ENCODE peak calls at places on chromosomes 13 and 19, in eight cellular contexts. R is H9, P is mesendoderm, Y is neuronal stem cell, D is HepG2, T is adipocyte, S is SK-N-SH, M is endothelial cell of umbilical vein. O is an unnamed sample.

GRCh38 chr19:55460670-55461258 is 678 bp downstream of the ISOC2 start:
- DNase-seq in R (peak), P (peak), Y (peak), D (peak), T (peak), S (peak), M (peak), O (peak)

GRCh38 chr19:48401277-48401676 is 7.8 kb downstream of the GRIN2D start:
- DNase-seq in R (peak), P (peak), Y (no peak), D (no peak), T (no peak), S (no peak), M (no peak), O (no peak)

GRCh38 chr13:64397699-64398098 is 2832.4 kb downstream of the PCDH9 start:
- DNase-seq in R (no peak), P (no peak), Y (no peak), D (no peak), T (peak), S (no peak), M (peak), O (peak)

GRCh38 chr13:97726664-97727235 is 226.7 kb upstream of the IPO5 start:
- DNase-seq in R (no peak), P (no peak), Y (no peak), D (no peak), T (peak), S (no peak), M (no peak), O (no peak)

GRCh38 chr13:43307921-43308433 is 284.6 kb downstream of the DNAJC15 start:
- DNase-seq in R (no peak), P (no peak), Y (no peak), D (peak), T (peak), S (peak), M (no peak), O (peak)

GRCh38 chr19:45591004-45591637 is 6.5 kb upstream of the OPA3 start:
- DNase-seq in R (peak), P (peak), Y (no peak), D (peak), T (no peak), S (peak), M (no peak), O (no peak)

GRCh38 chr19:7815325-7815724 is 14.7 kb upstream of the EVI5L start:
- DNase-seq in R (no peak), P (no peak), Y (no peak), D (no peak), T (no peak), S (no peak), M (no peak), O (no peak)

GRCh38 chr19:58544591-58545285 is 874 bp downstream of the TRIM28 start:
- DNase-seq in R (peak), P (peak), Y (peak), D (no peak), T (peak), S (peak), M (peak), O (peak)

GRCh38 chr13:29861694-29862110 is 11.3 kb upstream of the UBL3 start:
- DNase-seq in R (no peak), P (peak), Y (no peak), D (peak), T (peak), S (no peak), M (no peak), O (peak)

GRCh38 chr19:18291019-18291524 is 9.7 kb upstream of the JUND start:
- DNase-seq in R (no peak), P (no peak), Y (no peak), D (no peak), T (no peak), S (peak), M (no peak), O (no peak)

GRCh38 chr13:106063591-106064308 is 471.7 kb downstream of the EFNB2 start:
- DNase-seq in R (no peak), P (no peak), Y (no peak), D (no peak), T (peak), S (no peak), M (no peak), O (peak)

GRCh38 chr19:51783373-51783772 is 11.6 kb upstream of the FPR3 start:
- DNase-seq in R (no peak), P (peak), Y (no peak), D (peak), T (no peak), S (no peak), M (no peak), O (peak)

GRCh38 chr19:10776900-10777650 is 58.9 kb downstream of the TMED1 start:
- DNase-seq in R (no peak), P (no peak), Y (no peak), D (no peak), T (no peak), S (no peak), M (no peak), O (no peak)

GRCh38 chr13:42832341-42833153 is 51.2 kb downstream of the FAM216B start:
- DNase-seq in R (no peak), P (no peak), Y (no peak), D (peak), T (peak), S (no peak), M (no peak), O (peak)

GRCh38 chr13:42215578-42216421 is 56.2 kb upstream of the AKAP11 start:
- DNase-seq in R (peak), P (peak), Y (peak), D (peak), T (peak), S (peak), M (peak), O (peak)

GRCh38 chr13:73248711-73249580 is 190.1 kb downstream of the KLF5 start:
- DNase-seq in R (peak), P (peak), Y (no peak), D (no peak), T (no peak), S (peak), M (no peak), O (peak)

GRCh38 chr13:38753878-38754277 is 67.0 kb downstream of the FREM2 start:
- DNase-seq in R (no peak), P (peak), Y (no peak), D (no peak), T (no peak), S (no peak), M (no peak), O (no peak)

GRCh38 chr13:73060251-73061160 is 1.7 kb downstream of the KLF5 start:
- DNase-seq in R (no peak), P (peak), Y (peak), D (no peak), T (peak), S (peak), M (peak), O (peak)

DNA sequence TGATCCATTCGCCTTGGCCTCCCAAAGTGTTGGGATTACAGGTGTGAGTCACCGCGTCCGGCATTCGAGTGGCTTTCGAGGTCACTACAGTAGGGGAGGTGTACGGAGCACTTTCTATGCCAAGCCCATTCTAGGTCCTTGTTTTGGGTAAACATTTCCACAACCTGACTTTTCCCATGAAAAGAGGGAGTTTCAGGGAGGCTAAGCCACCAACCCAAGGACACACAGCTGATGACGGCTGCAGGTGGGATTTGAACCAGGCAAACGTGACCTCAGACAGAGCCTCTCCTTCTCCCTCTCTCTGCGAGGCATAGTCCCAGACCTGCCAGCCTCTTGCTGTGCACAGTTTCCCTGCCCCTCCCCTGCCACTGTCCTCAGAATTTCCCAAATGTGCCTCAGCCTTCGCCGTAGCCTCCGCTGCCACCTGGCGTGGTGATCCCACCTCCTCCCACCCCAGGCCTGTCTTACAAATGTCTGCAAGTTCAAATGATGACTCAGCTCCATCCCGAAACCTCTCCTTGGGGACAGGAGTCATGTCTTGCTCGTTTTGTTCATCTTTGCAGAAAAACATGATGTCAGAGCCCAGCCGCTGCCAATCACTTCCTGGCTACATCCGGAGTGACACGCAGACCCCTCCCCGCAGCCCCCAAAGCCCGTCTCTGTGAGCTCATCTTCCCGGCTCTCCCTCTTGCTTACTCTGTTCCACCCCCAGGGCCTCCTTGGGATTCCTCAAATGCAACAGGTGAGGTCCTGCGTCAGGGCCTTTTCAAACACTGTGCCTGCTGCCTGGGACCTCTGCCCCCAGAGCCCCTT is 6.6 kb upstream of the GADD45B start:
- DNase-seq in R (peak), P (peak), Y (no peak), D (no peak), T (peak), S (no peak), M (peak), O (peak)
- H3K9ac ChIP-seq in R (no peak), P (no peak), Y (no peak), D (no peak), T (no peak), S (no peak), M (no peak), O (peak)

DNA sequence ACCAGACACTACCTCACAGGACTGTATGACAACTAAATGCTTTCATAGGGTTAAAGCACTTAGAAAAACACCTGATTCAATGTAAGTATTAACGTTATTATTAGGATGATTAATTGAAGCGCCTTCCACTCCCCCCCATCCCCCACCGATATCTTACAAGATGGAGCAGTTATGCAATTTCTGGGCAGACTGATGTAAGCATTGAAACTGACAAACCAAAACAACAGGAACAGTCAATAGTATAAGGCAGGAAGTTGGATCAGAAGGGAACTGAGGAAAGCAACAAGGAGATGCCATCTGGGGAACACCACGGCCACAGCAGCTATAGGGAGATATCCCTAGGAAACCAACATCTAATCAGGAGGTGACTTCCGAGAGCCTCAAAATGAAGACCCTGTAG is 3.8 kb downstream of the LCP1 start:
- DNase-seq in R (no peak), P (no peak), Y (no peak), D (no peak), T (no peak), S (no peak), M (no peak), O (no peak)
- H3K9ac ChIP-seq in R (no peak), P (no peak), Y (no peak), D (no peak), T (no peak), S (no peak), M (no peak), O (no peak)

DNA sequence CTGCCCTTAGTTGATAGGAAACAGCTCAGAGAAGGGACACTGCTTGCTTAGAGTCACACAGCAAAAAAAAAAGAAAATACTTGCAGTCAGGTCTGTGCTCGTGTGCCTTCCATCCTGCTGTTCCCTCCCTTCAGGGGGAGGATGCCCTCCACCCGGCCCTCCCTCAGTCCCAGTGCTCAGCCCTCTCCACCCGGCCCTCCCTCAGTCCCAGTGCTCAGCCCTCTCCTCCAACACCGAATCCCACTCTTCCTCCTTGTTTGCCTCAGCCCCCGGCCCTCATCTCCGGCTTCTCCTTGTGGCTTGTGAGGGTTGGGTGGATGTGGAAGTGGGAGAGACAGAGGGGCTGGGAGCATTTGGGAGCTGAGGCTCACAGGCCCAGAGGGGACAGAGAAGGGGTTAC is 5.8 kb downstream of the TFPT start:
- DNase-seq in R (no peak), P (no peak), Y (no peak), D (no peak), T (no peak), S (no peak), M (no peak), O (no peak)
- H3K9ac ChIP-seq in R (no peak), P (no peak), Y (no peak), D (no peak), T (no peak), S (no peak), M (no peak), O (no peak)

GRCh38 chr19:35029737-35030256 is 473 bp upstream of the SCN1B start:
- DNase-seq in R (peak), P (no peak), Y (no peak), D (no peak), T (no peak), S (peak), M (peak), O (no peak)

GRCh38 chr19:35031072-35031881 is 1.0 kb downstream of the SCN1B start:
- DNase-seq in R (peak), P (peak), Y (no peak), D (no peak), T (peak), S (no peak), M (no peak), O (peak)

GRCh38 chr19:35027851-35028599 is 2.2 kb upstream of the SCN1B start:
- DNase-seq in R (no peak), P (peak), Y (no peak), D (no peak), T (no peak), S (no peak), M (no peak), O (peak)

GRCh38 chr19:35032356-35032865 is 2.1 kb downstream of the SCN1B start:
- DNase-seq in R (no peak), P (no peak), Y (no peak), D (no peak), T (no peak), S (no peak), M (no peak), O (no peak)

DNA sequence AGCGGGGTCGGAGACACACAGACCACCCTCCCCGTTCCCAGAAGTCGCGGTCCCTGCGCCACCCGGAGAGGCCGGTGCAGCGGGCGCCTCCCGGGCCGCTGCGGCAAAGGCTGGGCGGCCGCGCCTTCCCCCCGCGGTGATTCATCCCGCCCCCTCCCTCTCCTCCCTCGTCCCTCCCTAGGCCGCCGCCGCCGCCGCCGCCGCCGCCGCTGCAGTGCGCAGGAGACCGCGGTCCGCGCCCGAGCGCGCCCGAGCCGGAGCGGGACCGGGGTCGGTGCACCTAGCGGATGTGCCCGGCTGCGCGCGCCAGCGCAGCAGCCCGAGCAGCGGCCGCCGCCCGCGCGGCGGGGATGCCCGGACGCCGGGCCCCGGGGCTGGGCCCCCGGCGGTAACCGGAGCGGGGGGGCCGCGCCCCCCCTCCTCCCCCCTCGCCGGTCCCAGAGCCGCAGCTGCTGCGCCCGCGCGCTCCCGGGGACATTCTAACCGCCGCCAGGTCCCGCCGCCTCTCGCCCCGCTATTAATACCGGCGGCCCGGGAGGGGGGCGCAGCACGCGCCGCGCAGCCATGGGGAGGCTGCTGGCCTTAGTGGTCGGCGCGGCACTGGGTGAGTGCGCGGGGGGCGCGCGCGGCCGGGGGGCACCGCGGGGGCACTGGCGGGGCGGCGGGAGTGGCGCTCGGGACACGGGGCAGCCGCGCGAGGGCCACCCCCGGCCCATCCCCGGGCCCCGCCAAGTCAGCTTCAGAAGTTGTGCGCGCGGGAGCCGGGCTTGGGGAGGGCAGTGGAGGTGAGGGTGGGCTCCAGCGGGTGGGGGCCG is at the start of gene SCN1B:
- DNase-seq in R (peak), P (peak), Y (peak), D (peak), T (peak), S (peak), M (peak), O (peak)
- H3K9ac ChIP-seq in R (no peak), P (peak), Y (peak), D (peak), T (peak), S (no peak), M (peak), O (no peak)

GRCh38 chr19:34023381-34023780 is 148.9 kb upstream of the LSM14A start:
- DNase-seq in R (no peak), P (no peak), Y (no peak), D (no peak), T (no peak), S (no peak), M (no peak), O (no peak)

GRCh38 chr19:34017024-34017423 is 155.3 kb upstream of the LSM14A start:
- DNase-seq in R (no peak), P (no peak), Y (no peak), D (no peak), T (no peak), S (no peak), M (no peak), O (peak)

DNA sequence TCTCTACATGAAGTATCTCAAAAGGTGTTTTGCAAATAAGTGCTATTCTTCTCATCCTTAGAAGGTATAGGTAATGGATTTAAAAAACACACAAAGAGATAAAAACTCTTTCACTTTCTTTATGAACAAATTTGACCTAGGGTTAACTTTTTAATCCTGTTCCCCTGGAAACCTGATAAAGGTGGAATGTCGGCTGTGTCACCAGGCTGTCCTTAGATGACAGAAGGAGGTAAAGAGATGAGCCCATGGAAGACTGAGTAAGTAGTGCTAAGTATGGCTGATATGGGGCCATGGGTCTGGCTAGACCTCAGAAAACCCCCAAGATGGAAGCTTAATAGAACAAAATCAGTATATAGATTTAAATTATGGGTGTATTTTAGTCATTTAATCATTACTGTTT is 153.8 kb upstream of the LSM14A start:
- DNase-seq in R (no peak), P (peak), Y (no peak), D (no peak), T (no peak), S (no peak), M (no peak), O (no peak)
- H3K9ac ChIP-seq in R (no peak), P (no peak), Y (no peak), D (no peak), T (no peak), S (no peak), M (no peak), O (no peak)

DNA sequence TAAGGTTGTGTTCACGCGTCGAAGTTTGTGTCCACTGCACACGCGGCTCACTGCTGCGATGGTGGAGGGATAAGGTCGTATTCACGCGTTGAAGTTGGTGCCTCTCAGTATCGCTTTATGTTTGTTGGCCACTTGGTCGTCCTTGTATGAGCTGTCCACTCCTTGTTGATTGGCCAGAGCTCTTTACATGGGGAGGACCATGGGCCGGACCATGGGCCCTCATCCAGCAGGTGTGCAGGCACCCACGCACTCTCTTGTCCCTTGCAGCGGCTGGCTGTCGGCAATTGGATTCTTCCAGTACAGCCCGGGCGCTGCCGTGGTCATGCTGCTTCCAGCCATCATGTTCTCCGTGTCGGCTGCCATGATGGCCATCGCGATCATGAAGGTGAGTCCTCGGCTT is 17.6 kb downstream of the ADAT3 start:
- DNase-seq in R (no peak), P (no peak), Y (no peak), D (no peak), T (no peak), S (no peak), M (no peak), O (no peak)
- H3K9ac ChIP-seq in R (no peak), P (no peak), Y (no peak), D (no peak), T (no peak), S (no peak), M (no peak), O (no peak)

GRCh38 chr13:99605417-99606321 is 104.4 kb downstream of the TM9SF2 start:
- DNase-seq in R (peak), P (peak), Y (peak), D (peak), T (peak), S (peak), M (peak), O (peak)
- H3K9ac ChIP-seq in R (no peak), P (peak), Y (no peak), D (peak), T (peak), S (peak), M (no peak), O (no peak)

DNA sequence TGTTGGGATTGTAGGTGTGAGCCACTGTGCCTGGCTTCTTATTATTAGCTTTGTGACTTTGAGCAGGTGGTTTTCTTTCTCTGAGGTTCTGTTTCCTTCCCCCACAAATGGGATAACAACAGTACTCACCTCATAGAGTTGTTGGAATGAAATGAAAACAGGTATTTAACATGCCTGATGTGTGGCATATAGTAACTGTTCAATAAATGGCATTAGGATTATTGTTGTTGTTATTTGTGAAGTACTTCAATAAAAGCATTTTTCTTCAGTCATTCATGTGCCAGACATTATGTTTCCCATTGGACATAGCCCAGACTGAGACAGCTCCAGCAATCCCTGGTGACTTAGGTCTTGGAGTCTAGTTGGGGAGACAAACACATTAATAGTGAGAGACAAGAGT is 1.5 kb downstream of the MEGF8 start:
- DNase-seq in R (no peak), P (no peak), Y (no peak), D (no peak), T (no peak), S (no peak), M (no peak), O (no peak)
- H3K9ac ChIP-seq in R (no peak), P (no peak), Y (no peak), D (peak), T (peak), S (peak), M (no peak), O (no peak)